ENCODE peak calls at places on chromosomes 7 and 10, in five cellular contexts. U is HCEC 1CT, H is left cardiac atrium, T is RWPE1, W is esophagus squamous epithelium. Z is an unnamed sample.

GRCh38 chr7:100632951-100633717 is 8.2 kb downstream of the TFR2 start:
- DNase-seq in H (peak; percentile 55), W (no peak), T (peak; percentile 41), U (no peak), Z (peak; percentile 78)

GRCh38 chr7:265192-265997 is 24.6 kb upstream of the FOXL3 start:
- DNase-seq in W (no peak), T (no peak), U (no peak), H (peak; percentile 16), Z (no peak)

GRCh38 chr7:95472521-95473160 is 13.1 kb upstream of the ASB4 start:
- DNase-seq in T (no peak), U (peak; percentile 30), W (no peak), H (no peak), Z (no peak)

GRCh38 chr7:98210513-98211220 is 572 bp upstream of the BHLHA15 start:
- DNase-seq in U (no peak), H (no peak), W (no peak), T (no peak), Z (no peak)

GRCh38 chr7:99473315-99473596 is 566 bp downstream of the ZNF789 start:
- DNase-seq in U (peak; percentile 54), H (peak; percentile 21), T (peak; percentile 82), W (no peak), Z (peak; percentile 64)

GRCh38 chr10:128001346-128001745 is 94.4 kb downstream of the PTPRE start:
- DNase-seq in H (no peak), T (no peak), W (no peak), U (no peak), Z (no peak)

GRCh38 chr7:82234457-82235049 is 209.0 kb downstream of the CACNA2D1 start:
- DNase-seq in H (no peak), T (peak; percentile 10), W (no peak), U (peak; percentile 55), Z (peak; percentile 50)

GRCh38 chr10:101014966-101015581 is 15.5 kb downstream of the LZTS2 start:
- DNase-seq in U (peak; percentile 96), H (no peak), W (no peak), T (peak; percentile 81), Z (no peak)

GRCh38 chr7:100563809-100564400 is 9.8 kb downstream of the SAP25 start:
- DNase-seq in T (peak; percentile 71), H (peak; percentile 86), W (no peak), U (peak; percentile 55), Z (peak; percentile 83)

GRCh38 chr7:81482600-81483186 is 287.2 kb downstream of the HGF start:
- DNase-seq in W (no peak), T (peak; percentile 34), H (no peak), U (peak; percentile 41), Z (peak; percentile 33)

Z was measured in RPMI8226.